ENCODE peak calls at places on chromosomes 7 and 10, in four cellular contexts. O is esophagus squamous epithelium, C is AG04449, Q is lung. T is an unnamed sample.

GRCh38 chr10:123202526-123202925 is 48.3 kb downstream of the BUB3 start:
- DNase-seq in C (no peak), O (no peak), Q (no peak), T (no peak)

GRCh38 chr10:95394161-95394880 is 103.5 kb upstream of the PDLIM1 start:
- DNase-seq in O (no peak), Q (no peak), C (no peak), T (no peak)

GRCh38 chr10:86693721-86694369 is 25.5 kb downstream of the LDB3 start:
- DNase-seq in O (no peak), C (no peak), Q (peak), T (no peak)

GRCh38 chr7:22582860-22583640 is 83.1 kb upstream of the STEAP1B start:
- DNase-seq in Q (peak), O (no peak), C (peak), T (peak)

GRCh38 chr10:110411047-110411410 is 86.7 kb upstream of the DUSP5 start:
- DNase-seq in O (no peak), Q (no peak), C (no peak), T (peak)

GRCh38 chr10:13053794-13054462 is 46.0 kb upstream of the OPTN start:
- DNase-seq in Q (no peak), C (no peak), O (no peak), T (no peak)

GRCh38 chr7:44259547-44260457 is 59.0 kb downstream of the YKT6 start:
- DNase-seq in C (peak), Q (peak), O (no peak), T (peak)

GRCh38 chr10:43689618-43689954 is 40.9 kb upstream of the ZNF32 start:
- DNase-seq in C (no peak), Q (peak), O (no peak), T (no peak)

GRCh38 chr10:123518765-123519164 is 147.4 kb upstream of the GPR26 start:
- DNase-seq in Q (no peak), O (no peak), C (no peak), T (no peak)

GRCh38 chr7:123744416-123744815 is 4.4 kb downstream of the WASL start:
- DNase-seq in C (no peak), O (no peak), Q (no peak), T (no peak)

GRCh38 chr7:22546769-22547168 is 46.8 kb upstream of the STEAP1B start:
- DNase-seq in O (no peak), C (no peak), Q (no peak), T (no peak)

GRCh38 chr10:67669978-67670377 is 26.0 kb downstream of the CTNNA3 start:
- DNase-seq in O (no peak), C (no peak), Q (no peak), T (no peak)

GRCh38 chr7:95264225-95264927 is 60.0 kb downstream of the PON1 start:
- DNase-seq in C (no peak), Q (no peak), O (no peak), T (peak)

GRCh38 chr7:92939793-92940360 is 103.5 kb upstream of the CDK6 start:
- DNase-seq in O (no peak), Q (no peak), C (no peak), T (no peak)

GRCh38 chr7:114922151-114922651 is 307 bp downstream of the MDFIC start:
- DNase-seq in O (no peak), C (no peak), Q (peak), T (no peak)

GRCh38 chr7:7694542-7694941 is 23.9 kb downstream of the RPA3 start:
- DNase-seq in C (no peak), Q (no peak), O (no peak), T (no peak)

GRCh38 chr7:2821161-2821841 is 22.8 kb downstream of the GNA12 start:
- DNase-seq in O (no peak), Q (no peak), C (no peak), T (no peak)

GRCh38 chr10:29119374-29119773 is 169.5 kb upstream of the LYZL1 start:
- DNase-seq in O (no peak), Q (no peak), C (no peak), T (no peak)

GRCh38 chr10:67477868-67478267 is 218.1 kb downstream of the CTNNA3 start:
- DNase-seq in C (no peak), O (no peak), Q (no peak), T (no peak)

GRCh38 chr10:127278001-127278400 is 81.6 kb upstream of the INSYN2A start:
- DNase-seq in O (no peak), Q (no peak), C (peak), T (peak)

GRCh38 chr7:108001759-108002725 is 919 bp downstream of the LAMB1 start:
- DNase-seq in Q (no peak), O (no peak), C (no peak), T (no peak)

GRCh38 chr7:103369430-103369829 is 22.0 kb downstream of the PSMC2 start:
- DNase-seq in C (no peak), Q (no peak), O (no peak), T (no peak)

GRCh38 chr7:712601-713457 is 13.7 kb upstream of the DNAAF5 start:
- DNase-seq in Q (no peak), C (no peak), O (no peak), T (no peak)

GRCh38 chr10:88735661-88736060 is 24.2 kb upstream of the LIPN start:
- DNase-seq in O (no peak), C (no peak), Q (no peak), T (no peak)

GRCh38 chr10:3119796-3120459 is 52.6 kb downstream of the PFKP start:
- DNase-seq in C (no peak), Q (no peak), O (no peak), T (no peak)

GRCh38 chr10:9060314-9060713 is 1005.8 kb downstream of the GATA3 start:
- DNase-seq in O (no peak), Q (no peak), C (no peak), T (no peak)

GRCh38 chr7:156676263-156676662 is 35.7 kb downstream of the RNF32 start:
- DNase-seq in O (no peak), C (no peak), Q (no peak), T (no peak)

GRCh38 chr10:97915761-97916160 is 66.1 kb downstream of the GOLGA7B start:
- DNase-seq in Q (no peak), C (no peak), O (no peak), T (no peak)

GRCh38 chr7:113301983-113302382 is 183.6 kb upstream of the SMIM30 start:
- DNase-seq in Q (no peak), C (no peak), O (no peak), T (no peak)

GRCh38 chr7:21771261-21771660 is 174.4 kb downstream of the CDCA7L start:
- DNase-seq in Q (no peak), O (no peak), C (no peak), T (no peak)

GRCh38 chr10:132669208-132669861 is 116.6 kb downstream of the NKX6-2 start:
- DNase-seq in Q (no peak), C (no peak), O (no peak), T (no peak)

GRCh38 chr10:113267616-113268015 is 285.2 kb upstream of the HABP2 start:
- DNase-seq in O (no peak), C (no peak), Q (no peak), T (no peak)

GRCh38 chr7:66306243-66306642 is 101.1 kb downstream of the TPST1 start:
- DNase-seq in O (no peak), Q (peak), C (no peak), T (no peak)

GRCh38 chr10:112271982-112272381 is 11.2 kb upstream of the TECTB start:
- DNase-seq in Q (no peak), O (no peak), C (peak), T (no peak)

GRCh38 chr7:139242741-139243281 is 11.8 kb downstream of the UBN2 start:
- DNase-seq in C (no peak), O (no peak), Q (no peak), T (no peak)

DNA sequence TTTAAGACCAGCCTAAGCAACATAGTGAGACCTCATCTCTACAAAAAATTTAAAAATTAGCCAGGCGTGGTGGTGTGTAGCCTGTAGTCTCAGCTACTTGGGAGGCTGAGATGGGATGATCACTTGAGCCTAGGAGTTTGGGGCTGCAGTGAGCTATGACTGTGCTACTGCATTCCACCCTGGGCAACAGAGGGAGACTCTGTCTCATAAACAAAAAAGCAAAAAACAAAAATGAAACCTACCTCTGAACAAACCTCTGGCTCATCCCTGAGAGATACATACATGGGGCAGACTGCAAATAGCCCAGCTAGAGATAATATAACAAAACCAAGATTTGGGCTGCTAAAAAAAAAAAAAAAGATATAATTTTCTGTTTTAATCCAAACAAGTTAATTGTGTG is 19.5 kb downstream of the C10orf67 start:
- DNase-seq in C (no peak), Q (no peak), O (no peak), T (no peak)
- TF ChIP-seq CTCF in C (no peak), Q (no peak), O (no peak), T (no peak)

GRCh38 chr10:76429331-76429625 is 997.9 kb downstream of the LRMDA start:
- DNase-seq in Q (no peak), C (no peak), O (no peak), T (no peak)
- H3K4me3 ChIP-seq in Q (no peak), C (no peak), O (peak), T (no peak)

GRCh38 chr10:50416885-50417284 is 165.6 kb upstream of the ASAH2 start:
- DNase-seq in O (no peak), C (no peak), Q (no peak), T (no peak)

GRCh38 chr10:50417906-50418697 is 166.8 kb upstream of the ASAH2 start:
- DNase-seq in O (peak), C (no peak), Q (peak), T (no peak)

GRCh38 chr10:50417486-50417905 is 166.2 kb upstream of the ASAH2 start:
- DNase-seq in O (no peak), C (no peak), Q (peak), T (no peak)

GRCh38 chr10:50415292-50415691 is 164.0 kb upstream of the ASAH2 start:
- DNase-seq in Q (no peak), C (no peak), O (no peak), T (no peak)

GRCh38 chr10:50416181-50416824 is 165.0 kb upstream of the ASAH2 start:
- DNase-seq in O (no peak), C (no peak), Q (no peak), T (no peak)
- TF ChIP-seq CTCF in O (no peak), C (no peak), Q (no peak), T (peak)

GRCh38 chr7:63899691-63900393 is 98.8 kb upstream of the ZNF722 start:
- DNase-seq in Q (peak), C (no peak), O (peak), T (no peak)
- H3K4me3 ChIP-seq in Q (peak), C (no peak), O (peak), T (no peak)